ENCODE peak calls at places on chromosomes 13 and 19, in ten cellular contexts. One of them, this sample, is unnamed. For H3K4me1, the result is how much of the 10 kb centered on the place peaks cover.

GRCh38 chr19:18091217-18091608 is 4.5 kb upstream of the IL12RB1 start:
- DNase-seq in colonic mucosa: peak
- DNase-seq in fibroblast of lung: no peak
- DNase-seq in CD8-positive, alpha-beta T cell: peak
- DNase-seq in endodermal cell: no peak
- DNase-seq in stomach: peak
- DNase-seq in tibial nerve: peak
- DNase-seq in heart left ventricle: peak
- DNase-seq in transverse colon: peak
- DNase-seq in mammary epithelial cell: no peak
- DNase-seq in this sample: peak

GRCh38 chr19:19552811-19553210 is 14.7 kb downstream of the CILP2 start:
- DNase-seq in colonic mucosa: no peak
- DNase-seq in fibroblast of lung: peak
- DNase-seq in CD8-positive, alpha-beta T cell: peak
- DNase-seq in endodermal cell: peak
- DNase-seq in stomach: peak
- DNase-seq in tibial nerve: no peak
- DNase-seq in heart left ventricle: no peak
- DNase-seq in transverse colon: peak
- DNase-seq in mammary epithelial cell: no peak
- DNase-seq in this sample: no peak

GRCh38 chr13:49524740-49525501 is 29.2 kb downstream of the PHF11 start:
- DNase-seq in colonic mucosa: no peak
- DNase-seq in fibroblast of lung: no peak
- DNase-seq in CD8-positive, alpha-beta T cell: no peak
- DNase-seq in endodermal cell: no peak
- DNase-seq in stomach: no peak
- DNase-seq in tibial nerve: no peak
- DNase-seq in heart left ventricle: no peak
- DNase-seq in transverse colon: no peak
- DNase-seq in mammary epithelial cell: no peak
- DNase-seq in this sample: no peak

GRCh38 chr13:63492604-63493003 is 2077.0 kb upstream of the PCDH20 start:
- DNase-seq in colonic mucosa: no peak
- DNase-seq in fibroblast of lung: no peak
- DNase-seq in CD8-positive, alpha-beta T cell: no peak
- DNase-seq in endodermal cell: no peak
- DNase-seq in stomach: no peak
- DNase-seq in tibial nerve: no peak
- DNase-seq in heart left ventricle: no peak
- DNase-seq in transverse colon: no peak
- DNase-seq in mammary epithelial cell: no peak
- DNase-seq in this sample: no peak

GRCh38 chr19:34732548-34733255 is 1.3 kb upstream of the ZNF181 start:
- DNase-seq in colonic mucosa: peak
- DNase-seq in fibroblast of lung: no peak
- DNase-seq in CD8-positive, alpha-beta T cell: no peak
- DNase-seq in endodermal cell: peak
- DNase-seq in stomach: no peak
- DNase-seq in tibial nerve: no peak
- DNase-seq in heart left ventricle: peak
- DNase-seq in transverse colon: peak
- DNase-seq in mammary epithelial cell: no peak
- DNase-seq in this sample: no peak

GRCh38 chr13:54687173-54687572 is 1658.6 kb downstream of the OLFM4 start:
- DNase-seq in colonic mucosa: no peak
- DNase-seq in fibroblast of lung: no peak
- DNase-seq in CD8-positive, alpha-beta T cell: no peak
- DNase-seq in endodermal cell: no peak
- DNase-seq in stomach: no peak
- DNase-seq in tibial nerve: no peak
- DNase-seq in heart left ventricle: no peak
- DNase-seq in transverse colon: no peak
- DNase-seq in mammary epithelial cell: no peak
- DNase-seq in this sample: no peak

GRCh38 chr19:48962029-48962848 is 2.9 kb upstream of the FTL start:
- DNase-seq in colonic mucosa: peak
- DNase-seq in fibroblast of lung: no peak
- DNase-seq in CD8-positive, alpha-beta T cell: peak
- DNase-seq in endodermal cell: peak
- DNase-seq in stomach: peak
- DNase-seq in tibial nerve: peak
- DNase-seq in heart left ventricle: peak
- DNase-seq in transverse colon: peak
- DNase-seq in mammary epithelial cell: no peak
- DNase-seq in this sample: no peak

GRCh38 chr19:40576181-40576584 is 490 bp upstream of the SHKBP1 start:
- DNase-seq in colonic mucosa: no peak
- DNase-seq in fibroblast of lung: no peak
- DNase-seq in CD8-positive, alpha-beta T cell: no peak
- DNase-seq in endodermal cell: peak
- DNase-seq in stomach: no peak
- DNase-seq in tibial nerve: no peak
- DNase-seq in heart left ventricle: no peak
- DNase-seq in transverse colon: no peak
- DNase-seq in mammary epithelial cell: no peak
- DNase-seq in this sample: no peak

GRCh38 chr19:4594199-4594598 is 34.7 kb upstream of the SEMA6B start:
- DNase-seq in colonic mucosa: no peak
- DNase-seq in fibroblast of lung: no peak
- DNase-seq in CD8-positive, alpha-beta T cell: no peak
- DNase-seq in endodermal cell: no peak
- DNase-seq in stomach: no peak
- DNase-seq in tibial nerve: no peak
- DNase-seq in heart left ventricle: no peak
- DNase-seq in transverse colon: no peak
- DNase-seq in mammary epithelial cell: no peak
- DNase-seq in this sample: no peak

GRCh38 chr19:52270266-52270885 is 989 bp downstream of the ZNF766 start:
- DNase-seq in colonic mucosa: no peak
- DNase-seq in fibroblast of lung: peak
- DNase-seq in CD8-positive, alpha-beta T cell: peak
- DNase-seq in endodermal cell: peak
- DNase-seq in stomach: no peak
- DNase-seq in tibial nerve: no peak
- DNase-seq in heart left ventricle: peak
- DNase-seq in transverse colon: peak
- DNase-seq in mammary epithelial cell: peak
- DNase-seq in this sample: no peak

GRCh38 chr19:6279931-6280591 is at the start of gene MLLT1:
- DNase-seq in colonic mucosa: peak
- DNase-seq in fibroblast of lung: peak
- DNase-seq in CD8-positive, alpha-beta T cell: peak
- DNase-seq in endodermal cell: peak
- DNase-seq in stomach: peak
- DNase-seq in tibial nerve: peak
- DNase-seq in heart left ventricle: peak
- DNase-seq in transverse colon: peak
- DNase-seq in mammary epithelial cell: peak
- DNase-seq in this sample: peak

GRCh38 chr13:100490692-100491091 is 97.9 kb downstream of the GGACT start:
- DNase-seq in colonic mucosa: no peak
- DNase-seq in fibroblast of lung: peak
- DNase-seq in CD8-positive, alpha-beta T cell: no peak
- DNase-seq in endodermal cell: peak
- DNase-seq in stomach: no peak
- DNase-seq in tibial nerve: no peak
- DNase-seq in heart left ventricle: no peak
- DNase-seq in transverse colon: no peak
- DNase-seq in mammary epithelial cell: no peak
- DNase-seq in this sample: no peak

GRCh38 chr19:30909216-30909615 is 440.0 kb downstream of the TSHZ3 start:
- DNase-seq in colonic mucosa: no peak
- DNase-seq in fibroblast of lung: no peak
- DNase-seq in CD8-positive, alpha-beta T cell: no peak
- DNase-seq in endodermal cell: no peak
- DNase-seq in stomach: no peak
- DNase-seq in tibial nerve: no peak
- DNase-seq in heart left ventricle: no peak
- DNase-seq in transverse colon: no peak
- DNase-seq in mammary epithelial cell: no peak
- DNase-seq in this sample: no peak

DNA sequence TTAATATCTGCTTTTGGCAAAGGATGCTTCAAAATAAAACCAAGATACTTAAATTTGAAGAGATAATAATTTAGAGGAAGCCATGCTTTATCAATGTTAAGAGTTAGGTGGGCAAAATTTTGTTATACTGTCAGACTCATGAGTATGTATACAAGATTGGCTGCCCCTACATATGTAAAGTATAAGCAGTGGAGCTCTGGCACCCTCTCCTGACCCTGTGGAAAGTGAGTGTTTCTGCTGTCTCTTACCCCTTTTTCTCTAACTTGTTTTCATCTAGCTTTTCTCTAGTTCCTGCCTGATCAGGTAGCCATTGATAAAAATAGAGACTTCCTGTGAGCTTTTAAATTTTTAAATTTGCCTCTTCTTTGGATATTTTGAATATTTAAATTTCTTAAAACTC is 710.9 kb upstream of the SPRY2 start:
- DNase-seq in colonic mucosa: no peak
- DNase-seq in fibroblast of lung: no peak
- DNase-seq in CD8-positive, alpha-beta T cell: no peak
- DNase-seq in endodermal cell: no peak
- DNase-seq in stomach: no peak
- DNase-seq in tibial nerve: no peak
- DNase-seq in heart left ventricle: no peak
- DNase-seq in transverse colon: no peak
- DNase-seq in mammary epithelial cell: no peak
- DNase-seq in this sample: no peak
- TF ChIP-seq CTCF in colonic mucosa: no peak
- TF ChIP-seq CTCF in fibroblast of lung: no peak
- TF ChIP-seq CTCF in CD8-positive, alpha-beta T cell: no peak
- TF ChIP-seq CTCF in endodermal cell: peak
- TF ChIP-seq CTCF in stomach: no peak
- TF ChIP-seq CTCF in tibial nerve: no peak
- TF ChIP-seq CTCF in heart left ventricle: no peak
- TF ChIP-seq CTCF in transverse colon: no peak
- TF ChIP-seq CTCF in mammary epithelial cell: peak
- TF ChIP-seq CTCF in this sample: no peak

GRCh38 chr13:44379885-44380284 is 6.3 kb downstream of the SERP2 start:
- DNase-seq in colonic mucosa: no peak
- DNase-seq in fibroblast of lung: no peak
- DNase-seq in CD8-positive, alpha-beta T cell: no peak
- DNase-seq in endodermal cell: no peak
- DNase-seq in stomach: no peak
- DNase-seq in tibial nerve: no peak
- DNase-seq in heart left ventricle: no peak
- DNase-seq in transverse colon: no peak
- DNase-seq in mammary epithelial cell: no peak
- DNase-seq in this sample: no peak
- H3K4me1 ChIP-seq in colonic mucosa: under half
- H3K4me1 ChIP-seq in fibroblast of lung: under half
- H3K4me1 ChIP-seq in CD8-positive, alpha-beta T cell: under half
- H3K4me1 ChIP-seq in endodermal cell: under half
- H3K4me1 ChIP-seq in stomach: under half
- H3K4me1 ChIP-seq in tibial nerve: under half
- H3K4me1 ChIP-seq in heart left ventricle: under half
- H3K4me1 ChIP-seq in transverse colon: under half
- H3K4me1 ChIP-seq in mammary epithelial cell: under half
- H3K4me1 ChIP-seq in this sample: under half

DNA sequence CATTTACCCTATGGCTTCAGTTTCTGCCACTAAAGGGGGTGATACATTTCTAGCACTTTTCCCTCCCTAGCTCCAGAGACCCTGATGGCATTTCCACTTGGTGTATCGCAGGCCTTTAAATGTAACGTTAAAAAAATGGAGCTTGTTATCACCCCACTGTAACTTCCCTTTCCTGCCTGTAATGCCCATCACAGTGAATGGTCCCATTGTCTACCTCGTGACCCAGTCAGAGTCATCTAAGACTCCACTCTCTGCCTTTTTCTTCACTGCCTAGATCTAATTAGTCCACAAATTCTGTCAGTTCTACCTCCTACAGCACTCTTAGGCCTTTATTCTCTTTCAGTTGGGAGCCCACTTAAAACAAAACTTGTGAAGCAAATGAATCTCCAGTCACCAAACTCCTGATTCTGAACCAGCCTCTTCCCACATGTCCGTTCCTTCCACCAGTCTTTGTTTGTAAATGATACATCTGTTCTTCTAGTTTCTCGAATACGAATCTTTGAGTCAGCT is 64.8 kb downstream of the NHLRC3 start:
- DNase-seq in colonic mucosa: no peak
- DNase-seq in fibroblast of lung: no peak
- DNase-seq in CD8-positive, alpha-beta T cell: no peak
- DNase-seq in endodermal cell: no peak
- DNase-seq in stomach: no peak
- DNase-seq in tibial nerve: no peak
- DNase-seq in heart left ventricle: no peak
- DNase-seq in transverse colon: no peak
- DNase-seq in mammary epithelial cell: no peak
- DNase-seq in this sample: no peak
- H3K27ac ChIP-seq in colonic mucosa: no peak
- H3K27ac ChIP-seq in fibroblast of lung: no peak
- H3K27ac ChIP-seq in CD8-positive, alpha-beta T cell: no peak
- H3K27ac ChIP-seq in endodermal cell: no peak
- H3K27ac ChIP-seq in stomach: no peak
- H3K27ac ChIP-seq in tibial nerve: no peak
- H3K27ac ChIP-seq in heart left ventricle: no peak
- H3K27ac ChIP-seq in transverse colon: no peak
- H3K27ac ChIP-seq in mammary epithelial cell: no peak
- H3K27ac ChIP-seq in this sample: no peak

GRCh38 chr13:27170221-27170520 is 1.4 kb downstream of the USP12 start:
- DNase-seq in colonic mucosa: no peak
- DNase-seq in fibroblast of lung: peak
- DNase-seq in CD8-positive, alpha-beta T cell: no peak
- DNase-seq in endodermal cell: no peak
- DNase-seq in stomach: no peak
- DNase-seq in tibial nerve: no peak
- DNase-seq in heart left ventricle: no peak
- DNase-seq in transverse colon: no peak
- DNase-seq in mammary epithelial cell: peak
- DNase-seq in this sample: no peak

GRCh38 chr13:27172495-27172842 is 858 bp upstream of the USP12 start:
- DNase-seq in colonic mucosa: no peak
- DNase-seq in fibroblast of lung: peak
- DNase-seq in CD8-positive, alpha-beta T cell: peak
- DNase-seq in endodermal cell: no peak
- DNase-seq in stomach: no peak
- DNase-seq in tibial nerve: peak
- DNase-seq in heart left ventricle: no peak
- DNase-seq in transverse colon: no peak
- DNase-seq in mammary epithelial cell: no peak
- DNase-seq in this sample: no peak

GRCh38 chr13:27171244-27171829 is at the start of gene USP12:
- DNase-seq in colonic mucosa: no peak
- DNase-seq in fibroblast of lung: peak
- DNase-seq in CD8-positive, alpha-beta T cell: peak
- DNase-seq in endodermal cell: peak
- DNase-seq in stomach: no peak
- DNase-seq in tibial nerve: peak
- DNase-seq in heart left ventricle: peak
- DNase-seq in transverse colon: peak
- DNase-seq in mammary epithelial cell: peak
- DNase-seq in this sample: peak

GRCh38 chr13:27170521-27171243 is 929 bp downstream of the USP12 start:
- DNase-seq in colonic mucosa: peak
- DNase-seq in fibroblast of lung: no peak
- DNase-seq in CD8-positive, alpha-beta T cell: peak
- DNase-seq in endodermal cell: peak
- DNase-seq in stomach: peak
- DNase-seq in tibial nerve: peak
- DNase-seq in heart left ventricle: no peak
- DNase-seq in transverse colon: peak
- DNase-seq in mammary epithelial cell: no peak
- DNase-seq in this sample: no peak

GRCh38 chr13:27171830-27172494 is 351 bp upstream of the USP12 start:
- DNase-seq in colonic mucosa: peak
- DNase-seq in fibroblast of lung: peak
- DNase-seq in CD8-positive, alpha-beta T cell: peak
- DNase-seq in endodermal cell: peak
- DNase-seq in stomach: peak
- DNase-seq in tibial nerve: peak
- DNase-seq in heart left ventricle: peak
- DNase-seq in transverse colon: peak
- DNase-seq in mammary epithelial cell: peak
- DNase-seq in this sample: peak
- TF ChIP-seq CTCF in colonic mucosa: peak
- TF ChIP-seq CTCF in fibroblast of lung: no peak
- TF ChIP-seq CTCF in CD8-positive, alpha-beta T cell: no peak
- TF ChIP-seq CTCF in endodermal cell: no peak
- TF ChIP-seq CTCF in stomach: no peak
- TF ChIP-seq CTCF in tibial nerve: peak
- TF ChIP-seq CTCF in heart left ventricle: peak
- TF ChIP-seq CTCF in transverse colon: peak
- TF ChIP-seq CTCF in mammary epithelial cell: no peak
- TF ChIP-seq CTCF in this sample: no peak